ENCODE peak calls at places on chromosomes 4 and X, in nine cellular contexts. One of them, this sample, is unnamed.

GRCh38 chr4:53563824-53564223 is 27.5 kb downstream of the LNX1 start:
- DNase-seq in pancreas: no peak
- DNase-seq in adrenal gland: no peak
- DNase-seq in Calu3: no peak
- DNase-seq in endothelial cell: no peak
- DNase-seq in WTC11: no peak
- DNase-seq in endothelial cell of umbilical vein: no peak
- DNase-seq in IMR-90: peak
- DNase-seq in endodermal cell: no peak
- DNase-seq in this sample: peak

GRCh38 chr4:188245651-188246050 is 106.4 kb downstream of the TRIML1 start:
- DNase-seq in pancreas: no peak
- DNase-seq in adrenal gland: no peak
- DNase-seq in Calu3: no peak
- DNase-seq in endothelial cell: no peak
- DNase-seq in WTC11: no peak
- DNase-seq in endothelial cell of umbilical vein: no peak
- DNase-seq in IMR-90: no peak
- DNase-seq in endodermal cell: no peak
- DNase-seq in this sample: no peak

GRCh38 chrX:37752941-37753340 is 26.9 kb upstream of the CYBB start:
- DNase-seq in pancreas: no peak
- DNase-seq in adrenal gland: no peak
- DNase-seq in Calu3: no peak
- DNase-seq in endothelial cell: no peak
- DNase-seq in WTC11: no peak
- DNase-seq in endothelial cell of umbilical vein: no peak
- DNase-seq in IMR-90: no peak
- DNase-seq in endodermal cell: no peak
- DNase-seq in this sample: no peak

GRCh38 chr4:73051625-73052024 is 17.9 kb downstream of the COX18 start:
- DNase-seq in pancreas: no peak
- DNase-seq in adrenal gland: no peak
- DNase-seq in Calu3: no peak
- DNase-seq in endothelial cell: no peak
- DNase-seq in WTC11: no peak
- DNase-seq in endothelial cell of umbilical vein: no peak
- DNase-seq in IMR-90: no peak
- DNase-seq in endodermal cell: no peak
- DNase-seq in this sample: no peak

GRCh38 chr4:102551946-102552575 is 50.9 kb downstream of the NFKB1 start:
- DNase-seq in pancreas: no peak
- DNase-seq in adrenal gland: no peak
- DNase-seq in Calu3: no peak
- DNase-seq in endothelial cell: no peak
- DNase-seq in WTC11: no peak
- DNase-seq in endothelial cell of umbilical vein: no peak
- DNase-seq in IMR-90: no peak
- DNase-seq in endodermal cell: no peak
- DNase-seq in this sample: no peak

GRCh38 chr4:85153221-85153620 is 186.7 kb upstream of the WDFY3 start:
- DNase-seq in pancreas: no peak
- DNase-seq in adrenal gland: no peak
- DNase-seq in Calu3: no peak
- DNase-seq in endothelial cell: no peak
- DNase-seq in WTC11: no peak
- DNase-seq in endothelial cell of umbilical vein: peak
- DNase-seq in IMR-90: no peak
- DNase-seq in endodermal cell: no peak
- DNase-seq in this sample: no peak

GRCh38 chrX:136292656-136293055 is 8.1 kb upstream of the ADGRG4 start:
- DNase-seq in pancreas: no peak
- DNase-seq in adrenal gland: no peak
- DNase-seq in Calu3: no peak
- DNase-seq in endothelial cell: no peak
- DNase-seq in WTC11: no peak
- DNase-seq in endothelial cell of umbilical vein: no peak
- DNase-seq in IMR-90: no peak
- DNase-seq in endodermal cell: no peak
- DNase-seq in this sample: no peak

GRCh38 chr4:12957108-12957507 is 527.0 kb downstream of the RAB28 start:
- DNase-seq in pancreas: no peak
- DNase-seq in adrenal gland: no peak
- DNase-seq in Calu3: no peak
- DNase-seq in endothelial cell: no peak
- DNase-seq in WTC11: no peak
- DNase-seq in endothelial cell of umbilical vein: no peak
- DNase-seq in IMR-90: no peak
- DNase-seq in endodermal cell: no peak
- DNase-seq in this sample: no peak

GRCh38 chr4:119628281-119629141 is at the start of gene PDE5A:
- DNase-seq in pancreas: peak
- DNase-seq in adrenal gland: peak
- DNase-seq in Calu3: peak
- DNase-seq in endothelial cell: peak
- DNase-seq in WTC11: peak
- DNase-seq in endothelial cell of umbilical vein: peak
- DNase-seq in IMR-90: peak
- DNase-seq in endodermal cell: peak
- DNase-seq in this sample: peak

GRCh38 chrX:109472939-109473713 is 8.8 kb downstream of the GUCY2F start:
- DNase-seq in pancreas: no peak
- DNase-seq in adrenal gland: peak
- DNase-seq in Calu3: no peak
- DNase-seq in endothelial cell: peak
- DNase-seq in WTC11: peak
- DNase-seq in endothelial cell of umbilical vein: peak
- DNase-seq in IMR-90: peak
- DNase-seq in endodermal cell: peak
- DNase-seq in this sample: peak

GRCh38 chr4:112766422-112766821 is 129.5 kb downstream of the LARP7 start:
- DNase-seq in pancreas: no peak
- DNase-seq in adrenal gland: peak
- DNase-seq in Calu3: peak
- DNase-seq in endothelial cell: peak
- DNase-seq in WTC11: peak
- DNase-seq in endothelial cell of umbilical vein: no peak
- DNase-seq in IMR-90: peak
- DNase-seq in endodermal cell: peak
- DNase-seq in this sample: peak
- TF ChIP-seq CTCF in pancreas: no peak
- TF ChIP-seq CTCF in adrenal gland: no peak
- TF ChIP-seq CTCF in Calu3: no peak
- TF ChIP-seq CTCF in endothelial cell: no peak
- TF ChIP-seq CTCF in WTC11: no peak
- TF ChIP-seq CTCF in endothelial cell of umbilical vein: no peak
- TF ChIP-seq CTCF in IMR-90: peak
- TF ChIP-seq CTCF in endodermal cell: peak
- TF ChIP-seq CTCF in this sample: peak

GRCh38 chrX:66015906-66016689 is 23.8 kb downstream of the VSIG4 start:
- DNase-seq in pancreas: no peak
- DNase-seq in adrenal gland: no peak
- DNase-seq in Calu3: no peak
- DNase-seq in endothelial cell: no peak
- DNase-seq in WTC11: no peak
- DNase-seq in endothelial cell of umbilical vein: no peak
- DNase-seq in IMR-90: no peak
- DNase-seq in endodermal cell: no peak
- DNase-seq in this sample: no peak

GRCh38 chrX:66014084-66014483 is 25.8 kb downstream of the VSIG4 start:
- DNase-seq in pancreas: no peak
- DNase-seq in adrenal gland: no peak
- DNase-seq in Calu3: no peak
- DNase-seq in endothelial cell: no peak
- DNase-seq in WTC11: no peak
- DNase-seq in endothelial cell of umbilical vein: no peak
- DNase-seq in IMR-90: no peak
- DNase-seq in endodermal cell: no peak
- DNase-seq in this sample: no peak

GRCh38 chrX:66016905-66017658 is 22.8 kb downstream of the VSIG4 start:
- DNase-seq in pancreas: no peak
- DNase-seq in adrenal gland: no peak
- DNase-seq in Calu3: no peak
- DNase-seq in endothelial cell: no peak
- DNase-seq in WTC11: no peak
- DNase-seq in endothelial cell of umbilical vein: no peak
- DNase-seq in IMR-90: no peak
- DNase-seq in endodermal cell: no peak
- DNase-seq in this sample: no peak

GRCh38 chrX:66014560-66014959 is 25.3 kb downstream of the VSIG4 start:
- DNase-seq in pancreas: no peak
- DNase-seq in adrenal gland: no peak
- DNase-seq in Calu3: no peak
- DNase-seq in endothelial cell: no peak
- DNase-seq in WTC11: no peak
- DNase-seq in endothelial cell of umbilical vein: no peak
- DNase-seq in IMR-90: no peak
- DNase-seq in endodermal cell: no peak
- DNase-seq in this sample: no peak

GRCh38 chrX:66015152-66015827 is 24.6 kb downstream of the VSIG4 start:
- DNase-seq in pancreas: no peak
- DNase-seq in adrenal gland: no peak
- DNase-seq in Calu3: no peak
- DNase-seq in endothelial cell: peak
- DNase-seq in WTC11: no peak
- DNase-seq in endothelial cell of umbilical vein: no peak
- DNase-seq in IMR-90: no peak
- DNase-seq in endodermal cell: no peak
- DNase-seq in this sample: no peak
- TF ChIP-seq CTCF in pancreas: no peak
- TF ChIP-seq CTCF in adrenal gland: no peak
- TF ChIP-seq CTCF in Calu3: no peak
- TF ChIP-seq CTCF in endothelial cell: no peak
- TF ChIP-seq CTCF in WTC11: no peak
- TF ChIP-seq CTCF in endothelial cell of umbilical vein: no peak
- TF ChIP-seq CTCF in IMR-90: no peak
- TF ChIP-seq CTCF in endodermal cell: no peak
- TF ChIP-seq CTCF in this sample: no peak

DNA sequence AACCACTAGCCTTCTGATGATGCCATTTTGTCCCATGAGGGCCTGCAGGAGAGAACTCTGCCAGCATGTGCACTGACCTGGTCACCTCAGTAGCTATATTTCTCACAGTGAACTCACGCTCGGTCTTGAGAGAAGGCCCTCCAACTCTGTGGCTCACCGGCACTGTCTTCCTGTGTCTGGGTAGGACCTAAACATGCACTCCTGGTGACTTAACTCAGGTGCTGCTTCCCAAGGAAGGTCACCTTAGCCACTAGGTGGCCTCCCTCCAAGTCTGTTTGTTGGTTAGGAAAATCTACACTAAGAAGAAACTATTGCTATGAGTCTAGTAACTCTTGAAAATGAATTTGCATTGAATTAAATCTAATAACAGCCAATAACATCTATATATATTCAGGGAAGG is 24.8 kb downstream of the TLR10 start:
- DNase-seq in pancreas: peak
- DNase-seq in adrenal gland: no peak
- DNase-seq in Calu3: peak
- DNase-seq in endothelial cell: no peak
- DNase-seq in WTC11: peak
- DNase-seq in endothelial cell of umbilical vein: no peak
- DNase-seq in IMR-90: no peak
- DNase-seq in endodermal cell: peak
- DNase-seq in this sample: no peak
- TF ChIP-seq CTCF in pancreas: peak
- TF ChIP-seq CTCF in adrenal gland: no peak
- TF ChIP-seq CTCF in Calu3: peak
- TF ChIP-seq CTCF in endothelial cell: no peak
- TF ChIP-seq CTCF in WTC11: peak
- TF ChIP-seq CTCF in endothelial cell of umbilical vein: no peak
- TF ChIP-seq CTCF in IMR-90: no peak
- TF ChIP-seq CTCF in endodermal cell: peak
- TF ChIP-seq CTCF in this sample: peak

DNA sequence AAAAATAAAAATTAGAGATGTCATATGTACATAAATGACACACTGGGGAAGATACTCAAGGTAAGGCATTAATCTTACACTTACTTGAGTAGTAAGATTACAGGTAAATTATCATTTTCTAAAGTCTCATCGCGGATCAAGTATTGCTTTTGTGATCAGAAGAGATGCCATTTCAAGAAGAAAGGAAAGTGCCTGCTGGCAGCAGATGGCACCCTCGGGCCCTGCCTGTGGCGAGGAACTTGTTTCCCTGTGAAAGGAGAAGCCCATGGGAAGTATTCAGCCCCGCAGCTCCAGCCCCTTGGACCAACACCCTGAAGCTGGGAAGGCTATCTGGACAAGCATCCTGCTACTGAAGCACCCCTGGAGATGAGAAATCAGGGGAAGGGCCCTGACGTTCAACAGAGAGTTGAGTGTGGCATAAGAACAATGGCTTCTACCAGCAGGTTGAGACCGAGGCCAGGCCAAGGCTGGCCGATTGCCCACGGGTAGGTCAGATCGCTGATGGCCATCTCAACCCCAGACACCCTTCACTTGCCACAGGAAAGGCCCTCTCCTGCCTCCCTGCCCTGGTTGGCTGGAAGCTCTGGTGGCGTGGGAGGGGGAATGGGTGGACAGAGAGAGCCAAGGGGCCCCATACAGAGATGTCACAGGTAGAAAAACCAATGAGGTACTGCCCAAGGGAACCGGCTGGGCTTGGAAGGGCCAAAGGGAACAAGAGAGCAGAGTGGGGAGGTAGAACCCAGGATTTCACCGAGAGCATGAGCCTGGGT is 18.8 kb upstream of the MXD4 start:
- DNase-seq in pancreas: no peak
- DNase-seq in adrenal gland: no peak
- DNase-seq in Calu3: peak
- DNase-seq in endothelial cell: no peak
- DNase-seq in WTC11: no peak
- DNase-seq in endothelial cell of umbilical vein: no peak
- DNase-seq in IMR-90: no peak
- DNase-seq in endodermal cell: no peak
- DNase-seq in this sample: no peak
- TF ChIP-seq CTCF in pancreas: no peak
- TF ChIP-seq CTCF in adrenal gland: no peak
- TF ChIP-seq CTCF in Calu3: no peak
- TF ChIP-seq CTCF in endothelial cell: no peak
- TF ChIP-seq CTCF in WTC11: no peak
- TF ChIP-seq CTCF in endothelial cell of umbilical vein: no peak
- TF ChIP-seq CTCF in IMR-90: peak
- TF ChIP-seq CTCF in endodermal cell: no peak
- TF ChIP-seq CTCF in this sample: no peak

This sample was measured in GM13976.